ENCODE peak calls at places on chromosomes 16 and 17, in eight cellular contexts. H, C, D, S, T, K, E and Y are unnamed samples.

GRCh38 chr17:31508310-31509094 is 117.0 kb downstream of the RAB11FIP4 start:
- DNase-seq in H (peak; percentile 47), C (peak; percentile 52), D (peak; percentile 48), S (no peak), T (no peak), K (no peak), E (peak; percentile 75), Y (no peak)

GRCh38 chr16:84685210-84685609 is 14.6 kb upstream of the USP10 start:
- DNase-seq in H (no peak), C (no peak), D (no peak), S (peak; percentile 16), T (no peak), K (no peak), E (no peak), Y (no peak)

GRCh38 chr17:76326306-76326705 is 18.2 kb upstream of the QRICH2 start:
- DNase-seq in H (no peak), C (no peak), D (no peak), S (no peak), T (no peak), K (no peak), E (no peak), Y (no peak)

GRCh38 chr17:43169561-43170139 is 1.4 kb upstream of the NBR1 start:
- DNase-seq in H (peak; percentile 25), C (no peak), D (no peak), S (peak; percentile 71), T (peak; percentile 27), K (peak; percentile 56), E (peak; percentile 82), Y (peak; percentile 29)

GRCh38 chr17:47879028-47879585 is 16.9 kb upstream of the SP2 start:
- DNase-seq in H (no peak), C (no peak), D (no peak), S (no peak), T (no peak), K (no peak), E (peak; percentile 94), Y (no peak)

GRCh38 chr16:83928341-83929055 is 24.5 kb upstream of the OSGIN1 start:
- DNase-seq in H (no peak), C (no peak), D (no peak), S (no peak), T (no peak), K (no peak), E (peak; percentile 97), Y (no peak)

GRCh38 chr16:58466396-58466795 is 33.5 kb upstream of the NDRG4 start:
- DNase-seq in H (no peak), C (no peak), D (no peak), S (no peak), T (no peak), K (no peak), E (no peak), Y (no peak)

GRCh38 chr16:2966043-2966802 is 2.1 kb downstream of the KREMEN2 start:
- DNase-seq in H (no peak), C (no peak), D (no peak), S (no peak), T (no peak), K (no peak), E (peak; percentile 87), Y (no peak)

GRCh38 chr17:57357830-57358426 is 101.6 kb downstream of the MSI2 start:
- DNase-seq in H (peak; percentile 49), C (no peak), D (no peak), S (no peak), T (no peak), K (no peak), E (no peak), Y (no peak)

GRCh38 chr16:57672416-57672815 is 4.3 kb downstream of the ADGRG3 start:
- DNase-seq in H (no peak), C (no peak), D (no peak), S (no peak), T (no peak), K (no peak), E (no peak), Y (no peak)

DNA sequence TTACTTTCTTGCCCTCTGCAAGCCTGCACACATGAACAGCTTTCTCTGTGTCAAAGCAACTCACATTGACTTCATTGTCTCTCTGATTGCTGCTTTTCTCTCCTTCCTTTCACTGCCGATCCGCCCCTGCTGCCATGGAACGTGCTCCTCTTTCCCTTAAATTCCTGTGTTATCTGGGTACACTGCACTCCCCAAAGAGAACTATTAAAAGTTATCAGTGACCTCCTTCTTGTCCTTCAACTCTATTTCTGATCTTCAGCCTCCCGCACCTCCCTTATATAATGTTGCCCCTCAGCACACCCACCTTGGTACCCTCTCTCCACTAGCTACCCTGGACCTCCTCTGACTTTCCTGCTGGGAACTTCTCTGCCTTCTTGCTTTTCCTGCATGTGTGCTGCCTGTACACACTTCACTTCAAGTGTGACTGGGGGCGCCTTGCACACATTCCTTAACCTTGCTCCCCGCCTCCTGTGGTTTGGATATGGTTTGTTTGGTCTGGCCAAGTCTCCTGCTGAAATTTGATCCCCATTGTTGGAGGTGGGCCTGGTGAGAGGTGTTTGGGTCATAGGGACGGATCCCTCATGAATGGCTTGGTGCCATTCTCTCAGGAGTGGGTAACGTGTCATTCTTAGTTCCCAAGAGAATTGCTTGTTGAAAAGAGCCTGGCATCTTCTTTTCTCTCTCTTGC is 26.7 kb upstream of the PMP22 start:
- DNase-seq in H (no peak), C (peak; percentile 25), D (no peak), S (no peak), T (peak; percentile 23), K (no peak), E (no peak), Y (no peak)
- H3K27me3 ChIP-seq in H (no peaks in the 10 kb centered on the region), C (no peaks in the 10 kb centered on the region), D (peaks cover 9% of the 10 kb centered on the region), S (no peaks in the 10 kb centered on the region), T (no peaks in the 10 kb centered on the region), K (no peaks in the 10 kb centered on the region), E (no peaks in the 10 kb centered on the region), Y (no peaks in the 10 kb centered on the region)

GRCh38 chr17:21677911-21678310 is 14.4 kb upstream of the KCNJ18 start:
- DNase-seq in H (no peak), C (no peak), D (no peak), S (peak; percentile 40), T (no peak), K (no peak), E (peak; percentile 70), Y (no peak)
- H3K9me3 ChIP-seq in H (no peaks in the 10 kb centered on the region), C (no peaks in the 10 kb centered on the region), D (no peaks in the 10 kb centered on the region), S (no peaks in the 10 kb centered on the region), T (no peaks in the 10 kb centered on the region), K (no peaks in the 10 kb centered on the region), E (no peaks in the 10 kb centered on the region), Y (peaks cover 2% of the 10 kb centered on the region)

GRCh38 chr16:725463-726187 is 618 bp downstream of the CCDC78 start:
- DNase-seq in H (no peak), C (no peak), D (no peak), S (no peak), T (no peak), K (no peak), E (no peak), Y (no peak)

GRCh38 chr16:726438-727290 is at the start of the genes CCDC78 and HAGHL:
- DNase-seq in H (peak; percentile 83), C (peak; percentile 71), D (peak; percentile 55), S (no peak), T (peak; percentile 54), K (peak; percentile 55), E (peak; percentile 95), Y (peak; percentile 94)

GRCh38 chr16:727291-727977 is 528 bp downstream of the HAGHL start:
- DNase-seq in H (peak; percentile 73), C (peak; percentile 29), D (no peak), S (no peak), T (no peak), K (no peak), E (no peak), Y (peak; percentile 39)

GRCh38 chr16:725041-725376 is 1.2 kb downstream of the CCDC78 start:
- DNase-seq in H (no peak), C (no peak), D (no peak), S (no peak), T (no peak), K (no peak), E (no peak), Y (no peak)

DNA sequence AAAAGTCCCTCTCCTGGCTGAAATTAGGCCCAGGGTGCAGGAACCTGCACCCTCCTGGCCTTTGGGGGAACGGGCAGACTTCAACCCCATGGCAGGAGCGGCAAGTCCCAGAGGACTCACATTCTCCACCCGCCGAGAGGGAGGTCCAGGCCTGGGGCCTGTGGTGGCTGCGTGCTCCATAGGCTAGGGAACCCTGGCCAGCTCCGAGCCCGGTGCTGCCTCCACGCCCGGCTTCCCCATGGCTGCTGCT is 130 bp downstream of the CCDC78 start:
- DNase-seq in H (no peak), C (no peak), D (no peak), S (no peak), T (no peak), K (no peak), E (no peak), Y (no peak)
- H3K4me3 ChIP-seq in H (no peak overlapping the region), C (no peak overlapping the region), D (no peak overlapping the region), S (no peak overlapping the region), T (no peak overlapping the region), K (no peak overlapping the region), E (no peak overlapping the region), Y (no peak overlapping the region)

GRCh38 chr16:78903237-78903636 is 697.3 kb downstream of the MAF start:
- DNase-seq in H (no peak), C (no peak), D (no peak), S (no peak), T (no peak), K (no peak), E (no peak), Y (no peak)

GRCh38 chr16:78896280-78896679 is 704.3 kb downstream of the MAF start:
- DNase-seq in H (peak; percentile 26), C (no peak), D (no peak), S (no peak), T (no peak), K (no peak), E (no peak), Y (no peak)

GRCh38 chr16:78897299-78897698 is 703.2 kb downstream of the MAF start:
- DNase-seq in H (no peak), C (no peak), D (no peak), S (no peak), T (no peak), K (no peak), E (no peak), Y (no peak)

GRCh38 chr16:78902291-78902690 is 698.2 kb downstream of the MAF start:
- DNase-seq in H (no peak), C (no peak), D (no peak), S (no peak), T (no peak), K (no peak), E (no peak), Y (no peak)

GRCh38 chr16:78900039-78900811 is 700.3 kb downstream of the MAF start:
- DNase-seq in H (no peak), C (no peak), D (no peak), S (no peak), T (no peak), K (no peak), E (no peak), Y (no peak)
- H3K27me3 ChIP-seq in H (no peaks in the 10 kb centered on the region), C (no peaks in the 10 kb centered on the region), D (no peaks in the 10 kb centered on the region), S (no peaks in the 10 kb centered on the region), T (no peaks in the 10 kb centered on the region), K (no peaks in the 10 kb centered on the region), E (no peaks in the 10 kb centered on the region), Y (no peaks in the 10 kb centered on the region)